ENCODE peak calls at places on chromosomes 5 and 9, in eight cellular contexts. R, K, O, W, N, B, E and C are unnamed samples.

GRCh38 chr9:91992636-91993035 is 42.6 kb upstream of the ROR2 start:
- DNase-seq in R (no peak), N (no peak), K (no peak), B (no peak), E (no peak), W (peak), O (no peak), C (no peak)

GRCh38 chr5:116876240-116876840 is 301.7 kb upstream of the SEMA6A start:
- DNase-seq in R (no peak), W (no peak), O (no peak), K (no peak), B (no peak), E (no peak), N (no peak), C (no peak)

GRCh38 chr9:20570756-20571155 is 51.5 kb downstream of the MLLT3 start:
- DNase-seq in O (no peak), K (no peak), B (no peak), W (no peak), E (no peak), R (no peak), N (no peak), C (no peak)

GRCh38 chr9:130144703-130145102 is 27.5 kb upstream of the NCS1 start:
- DNase-seq in W (no peak), O (no peak), R (no peak), B (no peak), K (no peak), E (no peak), N (no peak), C (no peak)

GRCh38 chr5:134227259-134227658 is 1.4 kb upstream of the PPP2CA start:
- DNase-seq in W (no peak), E (no peak), O (no peak), N (no peak), K (no peak), R (no peak), B (no peak), C (no peak)

GRCh38 chr5:128155793-128156192 is 72.2 kb downstream of the SLC12A2 start:
- DNase-seq in W (no peak), O (no peak), K (no peak), N (no peak), R (no peak), E (no peak), B (no peak), C (no peak)

GRCh38 chr5:93873211-93873736 is 131.9 kb upstream of the POU5F2 start:
- DNase-seq in B (no peak), E (no peak), O (no peak), N (no peak), R (no peak), K (no peak), W (no peak), C (no peak)

GRCh38 chr9:124328285-124328684 is 70.5 kb downstream of the NEK6 start:
- DNase-seq in K (no peak), N (no peak), O (no peak), R (no peak), B (no peak), E (no peak), W (no peak), C (no peak)

GRCh38 chr9:133347515-133347984 is 381 bp downstream of the MED22 start:
- DNase-seq in E (peak), K (peak), N (peak), O (peak), B (no peak), R (no peak), W (no peak), C (no peak)

GRCh38 chr5:57094753-57095683 is 78.8 kb upstream of the GPBP1 start:
- DNase-seq in R (no peak), W (no peak), N (no peak), O (no peak), K (no peak), E (no peak), B (peak), C (no peak)

GRCh38 chr5:9149988-9150387 is 395.9 kb downstream of the SEMA5A start:
- DNase-seq in O (no peak), W (peak), R (no peak), K (no peak), B (peak), N (no peak), E (no peak), C (no peak)

GRCh38 chr9:37574241-37574721 is 1.9 kb downstream of the FBXO10 start:
- DNase-seq in K (no peak), B (no peak), E (no peak), W (no peak), O (no peak), R (no peak), N (no peak), C (no peak)

GRCh38 chr9:98191210-98191609 is 1.2 kb downstream of the CORO2A start:
- DNase-seq in N (no peak), R (no peak), O (no peak), E (no peak), W (no peak), B (no peak), K (no peak), C (no peak)

GRCh38 chr9:89701221-89701798 is 96.5 kb downstream of the GADD45G start:
- DNase-seq in E (peak), O (peak), K (peak), W (no peak), R (no peak), N (peak), B (no peak), C (peak)

GRCh38 chr5:113510836-113511451 is 2.5 kb upstream of the YTHDC2 start:
- DNase-seq in B (no peak), N (no peak), W (no peak), K (no peak), E (no peak), R (no peak), O (no peak), C (no peak)

GRCh38 chr5:107413754-107414153 is 257.0 kb downstream of the EFNA5 start:
- DNase-seq in E (no peak), B (no peak), K (no peak), W (no peak), R (no peak), N (no peak), O (no peak), C (no peak)

GRCh38 chr5:129746884-129747283 is 1.0 kb upstream of the MINAR2 start:
- DNase-seq in W (no peak), K (no peak), B (no peak), O (no peak), E (no peak), R (no peak), N (no peak), C (no peak)

GRCh38 chr9:98935064-98935463 is 8.6 kb upstream of the COL15A1 start:
- DNase-seq in N (no peak), K (no peak), O (no peak), E (no peak), W (no peak), B (no peak), R (no peak), C (no peak)

GRCh38 chr9:130975932-130976841 is 32.8 kb upstream of the LAMC3 start:
- DNase-seq in O (no peak), E (no peak), N (no peak), B (no peak), R (no peak), K (no peak), W (no peak), C (no peak)

GRCh38 chr9:34884732-34885131 is 73.4 kb upstream of the PHF24 start:
- DNase-seq in B (no peak), K (peak), W (no peak), N (no peak), R (no peak), O (peak), E (peak), C (no peak)

GRCh38 chr5:149049371-149049781 is 13.5 kb downstream of the SH3TC2 start:
- DNase-seq in W (no peak), O (no peak), E (no peak), K (no peak), R (no peak), N (no peak), B (no peak), C (no peak)

GRCh38 chr9:7336356-7337075 is 463.1 kb downstream of the DMAC1 start:
- DNase-seq in O (no peak), K (no peak), N (no peak), W (no peak), E (no peak), R (no peak), B (no peak), C (no peak)

GRCh38 chr5:37495210-37495609 is 116.1 kb downstream of the WDR70 start:
- DNase-seq in K (no peak), N (no peak), E (no peak), B (no peak), R (no peak), W (no peak), O (no peak), C (no peak)

GRCh38 chr5:142184939-142185526 is 76.5 kb downstream of the NDFIP1 start:
- DNase-seq in W (no peak), E (no peak), R (no peak), O (no peak), N (no peak), K (no peak), B (no peak), C (no peak)

GRCh38 chr5:100270323-100270771 is 264.8 kb upstream of the FAM174A start:
- DNase-seq in R (no peak), W (no peak), E (no peak), K (no peak), B (no peak), N (no peak), O (no peak), C (no peak)